ENCODE peak calls at places on chromosomes 7 and 10, in seven cellular contexts. S is lower lobe of right lung, I is GM20000, D is AG10803, H is stomach, M is MCF 10A, Y is body of pancreas. U is an unnamed sample.

GRCh38 chr10:54133201-54133600 is 667.8 kb downstream of the PCDH15 start:
- DNase-seq in I (no peak), M (no peak), D (no peak), S (no peak), H (no peak), Y (no peak), U (no peak)

GRCh38 chr10:27743736-27744477 is 1.7 kb downstream of the MKX start:
- DNase-seq in H (no peak), S (no peak), Y (no peak), M (no peak), I (no peak), D (peak), U (no peak)

GRCh38 chr7:41881313-41882130 is 178.6 kb upstream of the INHBA start:
- DNase-seq in Y (peak), S (peak), H (no peak), D (no peak), I (peak), M (no peak), U (peak)

GRCh38 chr10:10118131-10118530 is 899.5 kb upstream of the CELF2 start:
- DNase-seq in D (no peak), M (no peak), I (no peak), H (no peak), Y (no peak), S (no peak), U (no peak)

GRCh38 chr7:91945476-91945875 is 4.8 kb downstream of the AKAP9 start:
- DNase-seq in Y (peak), I (no peak), M (peak), D (peak), H (no peak), S (no peak), U (no peak)

GRCh38 chr10:31757374-31757773 is 171.3 kb downstream of the ARHGAP12 start:
- DNase-seq in Y (no peak), D (peak), S (no peak), H (no peak), I (no peak), M (peak), U (no peak)

GRCh38 chr7:101618207-101618839 is 10.8 kb downstream of the MYL10 start:
- DNase-seq in D (peak), M (no peak), S (peak), Y (no peak), I (no peak), H (no peak), U (no peak)

GRCh38 chr10:11195017-11195586 is 177.4 kb downstream of the CELF2 start:
- DNase-seq in I (no peak), Y (no peak), D (no peak), S (no peak), H (no peak), M (no peak), U (peak)

GRCh38 chr7:92765725-92766124 is 70.6 kb downstream of the CDK6 start:
- DNase-seq in M (peak), I (no peak), S (no peak), D (peak), H (no peak), Y (no peak), U (no peak)

GRCh38 chr7:131562941-131563340 is 6.5 kb upstream of the PODXL start:
- DNase-seq in Y (no peak), I (no peak), M (no peak), S (no peak), D (no peak), H (no peak), U (no peak)

GRCh38 chr7:33716581-33717477 is 188.5 kb upstream of the BMPER start:
- DNase-seq in H (no peak), D (peak), I (no peak), Y (peak), M (peak), S (no peak), U (no peak)

GRCh38 chr7:42035205-42035604 is 201.8 kb downstream of the GLI3 start:
- DNase-seq in H (no peak), D (peak), I (no peak), Y (no peak), S (no peak), M (no peak), U (no peak)

GRCh38 chr10:89352039-89352597 is 24.3 kb downstream of the IFIT3 start:
- DNase-seq in D (peak), M (peak), S (no peak), I (peak), H (peak), Y (peak), U (peak)

GRCh38 chr7:153584132-153584531 is 468.1 kb upstream of the DPP6 start:
- DNase-seq in H (no peak), S (no peak), Y (no peak), M (no peak), D (no peak), I (no peak), U (no peak)

GRCh38 chr7:114087674-114088539 is 169.1 kb upstream of the PPP1R3A start:
- DNase-seq in Y (peak), D (no peak), I (peak), S (no peak), H (no peak), M (no peak), U (no peak)

GRCh38 chr10:108097258-108097657 is 932.8 kb upstream of the SORCS1 start:
- DNase-seq in I (no peak), D (no peak), M (no peak), H (no peak), S (no peak), Y (no peak), U (no peak)

GRCh38 chr10:78450239-78450638 is 416.6 kb downstream of the RPS24 start:
- DNase-seq in Y (no peak), I (no peak), M (no peak), H (no peak), S (no peak), D (no peak), U (no peak)

GRCh38 chr7:127391591-127392181 is 822 bp downstream of the ZNF800 start:
- DNase-seq in H (peak), Y (peak), M (peak), S (no peak), D (peak), I (peak), U (peak)

GRCh38 chr10:24901686-24902399 is 50.6 kb downstream of the PRTFDC1 start:
- DNase-seq in Y (peak), M (peak), S (no peak), I (peak), H (peak), D (peak), U (peak)

GRCh38 chr10:14560794-14561765 is 213.6 kb downstream of the FAM107B start:
- DNase-seq in H (no peak), Y (no peak), D (no peak), S (no peak), M (no peak), I (no peak), U (no peak)

GRCh38 chr10:92354587-92354986 is 63.6 kb downstream of the MARCHF5 start:
- DNase-seq in S (no peak), I (no peak), M (no peak), Y (no peak), H (no peak), D (no peak), U (no peak)

GRCh38 chr7:40057292-40057691 is 77.1 kb downstream of the MPLKIP start:
- DNase-seq in S (no peak), H (no peak), M (peak), Y (peak), I (no peak), D (peak), U (no peak)

GRCh38 chr7:70334883-70335282 is 736.6 kb downstream of the AUTS2 start:
- DNase-seq in M (no peak), S (no peak), D (no peak), Y (no peak), I (no peak), H (no peak), U (no peak)

GRCh38 chr7:24974026-24974832 is 5.7 kb downstream of the OSBPL3 start:
- DNase-seq in D (no peak), Y (no peak), M (no peak), H (no peak), I (no peak), S (no peak), U (no peak)

GRCh38 chr7:50418934-50419333 is 31.2 kb downstream of the FIGNL1 start:
- DNase-seq in H (no peak), S (no peak), Y (no peak), M (no peak), I (no peak), D (no peak), U (no peak)

GRCh38 chr7:5595545-5596045 is 172.0 kb upstream of the TNRC18 start:
- DNase-seq in I (peak), Y (no peak), S (no peak), M (peak), D (peak), H (no peak), U (peak)

GRCh38 chr10:22619111-22619510 is 95.3 kb downstream of the PIP4K2A start:
- DNase-seq in Y (no peak), M (no peak), I (no peak), H (no peak), D (peak), S (no peak), U (no peak)

GRCh38 chr7:137597856-137598255 is 248.9 kb downstream of the DGKI start:
- DNase-seq in H (no peak), D (no peak), M (no peak), I (no peak), S (no peak), Y (no peak), U (no peak)

GRCh38 chr10:21724020-21724589 is 190.1 kb downstream of the MLLT10 start:
- DNase-seq in S (no peak), Y (no peak), M (peak), H (no peak), D (no peak), I (no peak), U (no peak)

GRCh38 chr7:3455826-3456444 is 154.9 kb downstream of the SDK1 start:
- DNase-seq in I (no peak), D (no peak), H (no peak), M (no peak), Y (no peak), S (no peak), U (no peak)

GRCh38 chr10:95517536-95518454 is 43.4 kb downstream of the SORBS1 start:
- DNase-seq in Y (peak), S (no peak), M (no peak), H (peak), D (peak), I (no peak), U (no peak)

GRCh38 chr10:68959695-68960524 is 3.9 kb downstream of the DDX21 start:
- DNase-seq in M (no peak), Y (no peak), S (no peak), I (no peak), D (no peak), H (no peak), U (no peak)

GRCh38 chr7:82234457-82235049 is 209.0 kb downstream of the CACNA2D1 start:
- DNase-seq in S (no peak), Y (no peak), H (no peak), M (peak), I (peak), D (peak), U (no peak)

GRCh38 chr10:124878457-124878739 is 63.5 kb upstream of the ZRANB1 start:
- DNase-seq in D (no peak), M (no peak), I (no peak), H (no peak), Y (no peak), S (peak), U (no peak)

GRCh38 chr10:91210435-91210834 is 10.0 kb upstream of the PCGF5 start:
- DNase-seq in I (no peak), S (peak), D (no peak), M (no peak), H (peak), Y (peak), U (no peak)

GRCh38 chr7:157276091-157276561 is 60.7 kb upstream of the DNAJB6 start:
- DNase-seq in M (no peak), I (peak), Y (no peak), D (no peak), H (no peak), S (no peak), U (peak)

GRCh38 chr7:23306936-23307521 is 7.9 kb downstream of the MALSU1 start:
- DNase-seq in H (no peak), S (no peak), I (no peak), M (no peak), D (no peak), Y (no peak), U (no peak)

GRCh38 chr7:70132802-70133201 is 534.5 kb downstream of the AUTS2 start:
- DNase-seq in S (no peak), D (no peak), H (no peak), Y (no peak), M (no peak), I (no peak), U (no peak)

GRCh38 chr10:92923416-92923815 is 75.1 kb downstream of the EXOC6 start:
- DNase-seq in S (no peak), D (no peak), I (no peak), Y (no peak), M (no peak), H (no peak), U (no peak)

GRCh38 chr7:36668080-36668479 is 56.2 kb downstream of the AOAH start:
- DNase-seq in Y (no peak), S (no peak), D (no peak), I (no peak), M (no peak), H (no peak), U (no peak)
- TF ChIP-seq CTCF in Y (no peak), S (no peak), D (no peak), I (no peak), M (no peak), H (no peak), U (no peak)

GRCh38 chr10:82934429-82934828 is 1059.4 kb downstream of the NRG3 start:
- DNase-seq in Y (no peak), I (no peak), D (no peak), H (no peak), S (no peak), M (peak), U (no peak)
- TF ChIP-seq CTCF in Y (no peak), I (no peak), D (peak), H (no peak), S (no peak), M (no peak), U (peak)

DNA sequence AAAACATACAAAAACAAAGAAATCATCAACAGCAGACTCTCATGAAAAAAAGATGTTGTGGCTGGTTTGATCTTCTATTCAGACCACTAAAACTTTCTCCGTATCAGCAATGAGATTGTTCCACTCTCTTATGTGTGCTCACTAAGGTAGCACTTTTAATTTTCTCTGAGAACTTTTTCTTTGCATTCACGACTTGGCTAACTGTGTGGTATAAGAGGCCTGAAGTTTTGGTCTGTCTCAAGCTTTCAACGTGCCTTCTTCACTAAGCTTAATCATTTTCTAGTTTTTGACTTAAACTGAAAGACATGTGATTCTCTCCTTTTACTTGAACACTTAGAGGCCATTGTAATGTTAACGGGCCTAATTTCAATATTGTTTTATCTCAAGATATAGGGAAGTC is 1231.6 kb downstream of the SORCS3 start:
- DNase-seq in I (no peak), H (no peak), S (no peak), D (no peak), Y (no peak), M (no peak), U (no peak)
- TF ChIP-seq CTCF in I (no peak), H (no peak), S (no peak), D (no peak), Y (no peak), M (no peak), U (no peak)

DNA sequence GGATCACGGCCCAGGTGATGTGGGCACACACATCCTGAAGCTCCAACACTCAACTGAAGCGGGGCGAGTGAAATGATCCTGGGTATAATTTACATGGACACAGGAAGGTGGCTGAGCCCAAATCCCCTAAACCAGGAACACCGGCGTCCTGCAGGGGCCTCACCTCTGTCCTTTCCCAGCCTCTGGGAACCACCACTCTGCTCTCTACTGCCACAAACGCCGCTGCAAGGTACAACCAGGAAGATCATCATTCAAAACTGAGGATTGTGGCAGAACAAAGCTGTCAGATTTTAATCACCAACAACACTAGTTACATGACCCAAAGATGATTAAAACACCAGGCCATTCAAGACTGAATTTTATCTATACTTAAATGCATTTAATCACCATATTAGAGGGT is 104.0 kb downstream of the DIP2C start:
- DNase-seq in S (no peak), M (peak), I (no peak), D (no peak), H (no peak), Y (no peak), U (no peak)
- TF ChIP-seq CTCF in S (no peak), M (no peak), I (no peak), D (no peak), H (no peak), Y (no peak), U (no peak)

GRCh38 chr7:17007841-17008240 is 126.1 kb upstream of the AGR3 start:
- DNase-seq in Y (no peak), H (no peak), M (peak), D (no peak), I (no peak), S (no peak), U (no peak)

GRCh38 chr7:17013204-17013603 is 131.4 kb upstream of the AGR3 start:
- DNase-seq in H (no peak), M (no peak), S (no peak), D (no peak), I (no peak), Y (no peak), U (no peak)

GRCh38 chr7:17005277-17005676 is 123.5 kb upstream of the AGR3 start:
- DNase-seq in S (no peak), D (no peak), M (no peak), Y (no peak), H (no peak), I (no peak), U (no peak)

GRCh38 chr7:17010637-17011300 is 129.0 kb upstream of the AGR3 start:
- DNase-seq in I (no peak), Y (no peak), S (no peak), H (no peak), M (no peak), D (no peak), U (no peak)

DNA sequence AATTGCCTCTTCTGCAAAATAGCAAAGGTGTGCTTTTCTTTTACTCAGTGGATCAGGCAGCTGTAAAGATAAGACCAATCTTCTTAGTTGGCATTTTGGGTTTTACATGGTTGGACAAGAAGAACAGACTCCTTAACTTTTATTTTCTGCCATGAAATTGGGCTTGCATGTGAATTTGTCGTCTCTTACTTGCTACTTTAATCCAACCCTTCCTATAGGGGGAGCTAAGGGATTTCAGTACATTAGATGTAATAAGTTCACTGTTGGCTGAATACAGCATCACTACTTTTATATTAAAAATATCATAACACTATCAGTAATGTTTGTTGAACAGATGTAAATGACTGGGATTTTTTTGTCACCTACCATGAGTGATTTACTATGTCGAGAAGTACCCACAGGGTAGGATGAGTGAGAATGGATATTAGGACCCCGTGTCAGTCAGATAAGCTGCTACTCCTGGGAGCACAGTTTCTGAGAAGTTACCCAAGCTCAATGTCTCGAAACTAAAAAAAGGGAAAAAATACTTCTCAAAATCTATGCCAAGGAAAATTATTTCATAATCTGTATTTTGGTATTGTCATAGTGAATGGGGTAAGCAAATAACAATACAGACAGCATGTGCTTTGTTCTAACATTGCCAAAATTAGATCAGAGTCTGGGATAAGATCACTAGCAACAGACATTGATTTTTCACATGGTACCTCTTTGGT is 127.4 kb upstream of the AGR3 start:
- DNase-seq in D (peak), Y (no peak), H (no peak), I (peak), S (no peak), M (peak), U (no peak)
- TF ChIP-seq CTCF in D (peak), Y (peak), H (peak), I (peak), S (peak), M (peak), U (peak)

GRCh38 chr10:6348091-6348862 is 145.5 kb downstream of the PFKFB3 start:
- DNase-seq in H (peak), I (peak), M (no peak), S (peak), Y (peak), D (peak), U (peak)

GRCh38 chr10:6346621-6347020 is 143.9 kb downstream of the PFKFB3 start:
- DNase-seq in M (no peak), S (no peak), I (no peak), D (peak), H (no peak), Y (no peak), U (no peak)

GRCh38 chr10:6349846-6350245 is 147.1 kb downstream of the PFKFB3 start:
- DNase-seq in D (no peak), S (no peak), M (no peak), I (no peak), Y (no peak), H (no peak), U (no peak)

GRCh38 chr10:6345404-6345803 is 142.7 kb downstream of the PFKFB3 start:
- DNase-seq in S (no peak), D (no peak), H (no peak), M (no peak), I (no peak), Y (no peak), U (no peak)

GRCh38 chr10:6347391-6347951 is 144.7 kb downstream of the PFKFB3 start:
- DNase-seq in S (no peak), Y (peak), H (no peak), M (no peak), D (peak), I (no peak), U (no peak)
- TF ChIP-seq CTCF in S (no peak), Y (no peak), H (no peak), M (no peak), D (no peak), I (no peak), U (no peak)

DNA sequence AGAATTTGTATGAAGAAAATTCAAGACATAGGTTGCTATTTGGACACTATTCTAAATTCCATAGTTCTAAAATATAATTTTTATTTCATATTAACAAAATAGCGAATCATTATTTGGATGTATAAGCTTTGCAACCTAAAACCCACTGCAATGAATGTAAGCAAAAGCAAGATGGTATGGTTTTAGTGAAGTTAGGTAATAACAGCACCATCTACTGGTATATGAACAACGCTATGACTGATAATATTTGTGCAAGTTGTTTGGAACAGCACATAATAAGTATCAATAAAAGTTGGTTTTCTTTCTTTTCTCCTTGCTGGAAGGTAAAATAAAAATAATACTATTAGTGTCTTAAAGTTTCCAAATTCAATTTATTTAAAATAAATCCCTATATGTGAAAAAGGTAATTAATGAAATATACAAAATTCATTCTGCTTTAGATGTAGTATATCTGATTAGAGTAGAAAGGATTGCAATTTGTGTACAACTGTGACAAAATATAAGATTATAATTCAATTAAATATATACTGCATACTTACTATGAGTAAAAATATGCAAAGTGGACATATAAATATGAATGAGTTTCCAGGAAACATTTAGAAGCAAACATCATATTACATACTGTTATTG is 79.0 kb upstream of the LSM8 start:
- DNase-seq in S (no peak), H (no peak), I (peak), M (peak), Y (no peak), D (peak), U (no peak)
- TF ChIP-seq CTCF in S (peak), H (peak), I (peak), M (peak), Y (peak), D (peak), U (peak)